ENCODE peak calls at places on chromosomes 1 and 21, in eight cellular contexts. N is colonic mucosa, T is K562, Z is GM23248, K is DND-41, L is mammary epithelial cell, E is IMR-90, F is fibroblast of lung. R is an unnamed sample.

GRCh38 chr1:111444031-111444430 is 5.0 kb downstream of the WDR77 start:
- DNase-seq in L (no peak), F (no peak), E (no peak), T (no peak), K (no peak), Z (no peak), N (no peak), R (no peak)

GRCh38 chr21:41678016-41678935 is 88.6 kb downstream of the RIPK4 start:
- DNase-seq in E (peak), T (no peak), K (no peak), Z (peak), N (peak), F (no peak), L (peak), R (peak)

GRCh38 chr21:41926068-41926806 is 27.6 kb downstream of the C2CD2 start:
- DNase-seq in L (peak), Z (peak), N (peak), F (peak), T (no peak), E (peak), K (peak), R (peak)

GRCh38 chr1:235090406-235091069 is 38.1 kb downstream of the TOMM20 start:
- DNase-seq in K (no peak), T (no peak), L (no peak), E (no peak), F (no peak), Z (peak), N (no peak), R (no peak)

GRCh38 chr1:61307422-61308140 is 225.2 kb downstream of the NFIA start:
- DNase-seq in N (no peak), K (no peak), F (no peak), E (no peak), T (no peak), Z (no peak), L (no peak), R (no peak)

GRCh38 chr1:60620107-60620506 is 462.3 kb upstream of the NFIA start:
- DNase-seq in F (no peak), E (no peak), T (no peak), L (no peak), K (no peak), Z (no peak), N (no peak), R (no peak)

GRCh38 chr1:27616441-27616840 is 12.5 kb upstream of the AHDC1 start:
- DNase-seq in E (no peak), K (no peak), T (no peak), F (no peak), Z (peak), N (no peak), L (no peak), R (no peak)

GRCh38 chr1:22975694-22976093 is 3.0 kb upstream of the LACTBL1 start:
- DNase-seq in N (no peak), E (peak), F (no peak), K (no peak), T (no peak), Z (peak), L (no peak), R (peak)

GRCh38 chr1:234973426-234974250 is 155.0 kb downstream of the TOMM20 start:
- DNase-seq in F (no peak), N (no peak), E (no peak), K (no peak), T (no peak), Z (no peak), L (no peak), R (no peak)

GRCh38 chr1:31587720-31588423 is 11.6 kb downstream of the TINAGL1 start:
- DNase-seq in L (no peak), Z (peak), N (peak), E (no peak), T (peak), F (peak), K (peak), R (peak)

GRCh38 chr1:38559180-38559874 is 300.2 kb downstream of the RRAGC start:
- DNase-seq in L (no peak), N (peak), T (no peak), K (peak), Z (peak), E (no peak), F (no peak), R (no peak)

GRCh38 chr21:43721225-43721605 is 2.3 kb downstream of the PDXK start:
- DNase-seq in K (no peak), E (no peak), L (no peak), T (no peak), N (no peak), F (no peak), Z (no peak), R (no peak)

GRCh38 chr21:43718872-43719747 is at the start of gene PDXK:
- DNase-seq in N (peak), T (peak), E (peak), F (peak), K (peak), L (peak), Z (peak), R (peak)

GRCh38 chr21:43721939-43722338 is 3.0 kb downstream of the PDXK start:
- DNase-seq in N (no peak), K (no peak), E (no peak), L (no peak), F (no peak), Z (no peak), T (no peak), R (no peak)

GRCh38 chr21:43719748-43720538 is 1.0 kb downstream of the PDXK start:
- DNase-seq in Z (peak), K (no peak), T (no peak), L (no peak), F (no peak), E (no peak), N (no peak), R (no peak)

DNA sequence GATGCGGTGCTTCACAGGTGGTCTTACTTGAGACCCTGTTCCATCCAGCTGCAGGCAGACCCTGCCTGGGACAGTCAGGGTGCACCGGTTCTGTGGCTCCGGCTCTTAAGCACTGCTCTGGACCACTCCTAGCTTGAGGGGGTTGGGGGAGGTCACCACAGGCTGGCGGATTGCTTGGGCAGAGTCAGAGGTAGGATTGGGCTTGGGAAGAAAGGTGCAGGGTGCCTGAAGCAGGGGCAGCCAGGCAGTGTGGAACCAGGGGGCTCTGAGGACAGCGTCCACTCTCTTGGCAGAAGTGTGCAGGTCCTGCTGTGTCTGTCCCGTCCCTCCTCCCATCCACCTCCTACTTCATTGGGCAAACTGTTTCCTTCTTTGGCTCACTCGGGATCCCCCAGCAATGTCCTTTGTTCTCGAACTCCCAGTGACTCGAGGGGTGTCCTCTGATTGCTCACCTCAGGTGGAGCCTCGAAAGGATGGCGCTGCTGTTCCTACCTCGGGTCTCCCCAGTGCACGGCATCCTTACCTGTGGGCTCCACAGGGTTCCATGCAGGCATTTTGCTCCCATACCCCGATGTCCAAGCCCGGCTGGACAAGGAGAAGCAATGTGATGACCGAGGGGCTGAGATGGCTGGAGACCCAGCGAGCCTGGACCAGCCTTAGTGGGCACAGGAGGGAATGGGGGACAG is 1.8 kb downstream of the PDXK start:
- DNase-seq in Z (no peak), N (no peak), F (no peak), T (no peak), E (no peak), K (no peak), L (no peak), R (no peak)
- H3K9ac ChIP-seq in Z (peak), N (peak), F (no peak), T (peak), E (peak), K (peak), L (peak), R (peak)

GRCh38 chr1:221069956-221070355 is 190.7 kb downstream of the HLX start:
- DNase-seq in K (no peak), T (no peak), L (no peak), Z (no peak), E (no peak), N (no peak), F (no peak), R (no peak)
- H3K9ac ChIP-seq in K (no peak), T (no peak), L (no peak), Z (no peak), E (no peak), N (no peak), F (no peak), R (no peak)

GRCh38 chr21:34617753-34618339 is 2.9 kb upstream of the RCAN1 start:
- DNase-seq in Z (no peak), F (no peak), E (no peak), L (no peak), T (no peak), N (no peak), K (peak), R (no peak)

GRCh38 chr21:34614693-34615486 is at the start of gene RCAN1:
- DNase-seq in N (peak), K (peak), F (peak), T (peak), E (peak), Z (peak), L (peak), R (peak)

GRCh38 chr21:34614443-34614692 is 545 bp downstream of the RCAN1 start:
- DNase-seq in Z (no peak), L (no peak), K (no peak), E (no peak), T (no peak), F (no peak), N (no peak), R (no peak)

GRCh38 chr21:34613679-34614442 is 1.1 kb downstream of the RCAN1 start:
- DNase-seq in E (peak), L (peak), K (no peak), T (peak), Z (peak), N (no peak), F (no peak), R (peak)

GRCh38 chr21:34615487-34615814 is 538 bp upstream of the RCAN1 start:
- DNase-seq in F (no peak), K (no peak), Z (no peak), E (no peak), L (no peak), T (no peak), N (no peak), R (no peak)
- H3K9ac ChIP-seq in F (peak), K (peak), Z (peak), E (peak), L (no peak), T (peak), N (peak), R (no peak)

GRCh38 chr1:112849425-112849966 is 106.5 kb downstream of the SLC16A1 start:
- DNase-seq in N (no peak), K (no peak), L (no peak), Z (peak), E (peak), T (no peak), F (peak), R (peak)
- H3K9ac ChIP-seq in N (peak), K (no peak), L (no peak), Z (peak), E (no peak), T (no peak), F (no peak), R (peak)